ENCODE peak calls at places on chromosome 12, in six cellular contexts. Q is epithelial cell of esophagus, K is ovary, C is GM12878, Z is esophagus squamous epithelium, X is fibroblast of lung. W is an unnamed sample.

GRCh38 chr12:64658892-64659481 is 48.7 kb downstream of the RASSF3 start:
- DNase-seq in C (no peak), X (no peak), Q (no peak), K (no peak), Z (no peak), W (no peak)

GRCh38 chr12:10967409-10967808 is 19.3 kb downstream of the TAS2R50 start:
- DNase-seq in K (no peak), X (peak), C (no peak), Q (peak), Z (no peak), W (no peak)

GRCh38 chr12:70590051-70590450 is 47.2 kb downstream of the PTPRB start:
- DNase-seq in Q (peak), X (peak), K (peak), Z (no peak), C (no peak), W (peak)

GRCh38 chr12:51351913-51352532 is 5.5 kb upstream of the CELA1 start:
- DNase-seq in X (peak), Z (no peak), C (no peak), Q (peak), K (no peak), W (peak)

GRCh38 chr12:3034067-3034750 is 43.0 kb upstream of the TSPAN9 start:
- DNase-seq in Q (peak), C (no peak), Z (no peak), X (peak), K (peak), W (peak)

GRCh38 chr12:127987199-127987901 is 279.6 kb upstream of the TMEM132C start:
- DNase-seq in K (no peak), Q (no peak), Z (no peak), C (no peak), X (no peak), W (no peak)

GRCh38 chr12:77625441-77625840 is 205.3 kb upstream of the NAV3 start:
- DNase-seq in Q (peak), C (no peak), K (no peak), X (peak), Z (no peak), W (no peak)

GRCh38 chr12:61536525-61536924 is 723.7 kb upstream of the USP15 start:
- DNase-seq in X (peak), Z (no peak), C (no peak), Q (peak), K (no peak), W (no peak)

GRCh38 chr12:117189725-117190209 is 503 bp downstream of the FBXO21 start:
- DNase-seq in K (peak), Q (peak), X (peak), Z (no peak), C (no peak), W (peak)

GRCh38 chr12:95117178-95117599 is 43.8 kb upstream of the NR2C1 start:
- DNase-seq in X (peak), K (peak), C (peak), Q (no peak), Z (no peak), W (peak)

GRCh38 chr12:64427988-64428387 is 23.8 kb downstream of the XPOT start:
- DNase-seq in Q (no peak), C (no peak), Z (no peak), K (no peak), X (no peak), W (no peak)

GRCh38 chr12:100868487-100868886 is 73.9 kb downstream of the ANO4 start:
- DNase-seq in K (no peak), Q (peak), C (no peak), X (peak), Z (no peak), W (no peak)

GRCh38 chr12:131511391-131511802 is 199.5 kb upstream of the SFSWAP start:
- DNase-seq in Q (peak), Z (no peak), X (no peak), K (no peak), C (peak), W (no peak)

GRCh38 chr12:47781479-47782371 is 8.7 kb downstream of the SLC48A1 start:
- DNase-seq in Z (no peak), Q (peak), X (no peak), C (no peak), K (no peak), W (no peak)

GRCh38 chr12:52249041-52249461 is 16.0 kb downstream of the KRT7 start:
- DNase-seq in X (no peak), C (no peak), Z (no peak), Q (no peak), K (peak), W (no peak)

GRCh38 chr12:94147991-94148840 is at the start of gene PLXNC1:
- DNase-seq in X (peak), C (no peak), Z (peak), K (peak), Q (peak), W (peak)

GRCh38 chr12:46354111-46354798 is 18.3 kb downstream of the SLC38A2 start:
- DNase-seq in C (no peak), X (no peak), K (no peak), Z (no peak), Q (peak), W (no peak)

GRCh38 chr12:21962236-21962635 is 21.0 kb upstream of the ABCC9 start:
- DNase-seq in Q (peak), X (no peak), K (no peak), Z (no peak), C (no peak), W (no peak)

GRCh38 chr12:122981587-122982493 is 1.4 kb downstream of the ARL6IP4 start:
- DNase-seq in K (no peak), X (no peak), Z (no peak), C (no peak), Q (no peak), W (no peak)

GRCh38 chr12:116599285-116600122 is 40.3 kb downstream of the MAP1LC3B2 start:
- DNase-seq in K (peak), X (peak), Z (peak), C (peak), Q (peak), W (peak)

GRCh38 chr12:106819991-106820390 is 45.5 kb downstream of the RIC8B start:
- DNase-seq in Z (no peak), X (no peak), Q (no peak), K (no peak), C (no peak), W (no peak)
- TF ChIP-seq CTCF in Z (no peak), X (no peak), Q (no peak), K (no peak), C (no peak), W (no peak)

DNA sequence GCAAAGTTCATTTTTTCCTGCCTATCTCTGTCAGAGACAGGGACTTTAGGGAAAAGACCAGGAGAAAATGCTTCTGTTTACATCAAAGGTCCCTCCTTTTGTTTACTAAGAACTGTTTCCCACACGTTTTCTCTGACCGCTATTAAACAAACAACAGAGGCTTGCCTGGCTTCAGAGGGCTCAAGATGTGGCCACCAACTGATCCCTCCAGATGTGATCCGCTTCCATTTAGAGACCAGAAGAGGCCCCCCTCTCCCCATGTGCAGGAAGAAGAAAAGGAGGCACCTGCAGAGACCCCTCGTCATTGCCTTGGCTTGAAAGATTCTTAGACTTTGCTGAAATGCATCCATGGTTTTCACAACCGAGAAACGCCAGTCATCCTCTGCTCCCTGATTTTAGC is 217.9 kb upstream of the PWP1 start:
- DNase-seq in Q (no peak), C (no peak), X (no peak), Z (no peak), K (no peak), W (no peak)
- TF ChIP-seq CTCF in Q (no peak), C (no peak), X (no peak), Z (no peak), K (no peak), W (no peak)

DNA sequence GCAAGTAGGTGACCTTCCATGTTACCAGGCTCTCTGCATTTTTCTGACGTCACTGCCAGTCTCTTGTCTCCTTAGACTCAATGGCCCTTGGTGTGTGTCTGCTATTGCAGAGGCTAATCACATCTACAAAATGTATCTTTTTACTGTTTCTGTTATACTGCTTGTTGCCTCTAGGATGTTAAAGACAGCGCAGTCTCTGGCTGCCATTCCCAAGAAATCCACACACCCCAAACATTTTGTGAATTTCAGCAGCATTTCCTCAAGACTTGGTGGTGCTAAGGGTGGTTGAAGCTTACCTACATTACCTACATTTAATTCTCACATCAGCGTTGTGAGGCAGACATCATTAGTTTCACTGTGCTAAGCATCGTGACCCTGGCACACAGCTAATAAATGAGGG is 87.2 kb downstream of the C12orf75 start:
- DNase-seq in Z (no peak), Q (no peak), C (no peak), K (no peak), X (no peak), W (no peak)
- TF ChIP-seq CTCF in Z (no peak), Q (peak), C (no peak), K (no peak), X (peak), W (no peak)

DNA sequence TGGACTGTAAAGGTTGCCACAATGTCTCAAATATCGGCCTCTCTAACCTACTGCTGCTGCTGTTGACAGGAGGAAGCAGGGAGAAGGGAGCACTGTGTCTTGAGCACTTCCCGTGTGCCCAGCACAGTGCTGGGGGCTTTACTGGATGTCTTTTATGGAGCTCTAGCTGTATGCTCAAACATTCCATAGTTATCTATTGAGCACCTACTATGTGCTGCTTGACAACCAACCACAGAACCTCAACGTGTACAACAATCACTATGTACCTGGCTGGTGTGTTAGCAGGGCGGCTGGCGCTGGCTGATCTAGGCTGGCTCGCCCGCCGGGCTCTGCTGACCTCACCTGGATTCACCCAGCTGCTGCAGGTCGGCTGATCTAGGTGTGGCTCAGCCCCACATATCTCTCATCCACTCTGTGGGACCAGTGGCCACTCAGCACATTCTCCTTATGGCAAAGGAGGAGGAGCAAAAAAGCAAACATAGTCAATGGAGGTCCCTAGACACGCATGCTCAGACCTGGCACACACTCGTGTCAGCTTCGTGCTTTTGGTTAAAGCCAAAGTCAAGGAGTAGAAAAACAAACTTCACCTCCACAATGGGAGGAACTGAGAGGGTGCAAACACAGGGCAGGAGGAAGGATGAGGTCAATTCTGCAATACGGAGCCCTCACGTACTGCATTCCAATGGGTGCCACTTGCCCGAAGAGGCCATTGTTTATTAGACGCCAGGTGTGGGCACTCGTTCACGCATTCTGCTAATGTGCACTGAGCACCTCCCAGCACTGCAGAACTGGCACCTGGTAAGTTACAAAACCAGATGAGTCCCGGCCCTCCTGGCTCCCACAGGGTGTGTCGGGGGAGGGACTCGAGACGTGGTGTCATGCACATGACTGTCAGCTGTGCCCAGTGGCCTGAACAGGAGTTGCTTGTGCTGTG is 147.2 kb downstream of the SCARB1 start:
- DNase-seq in X (no peak), C (no peak), Z (no peak), K (no peak), Q (no peak), W (no peak)
- TF ChIP-seq CTCF in X (no peak), C (no peak), Z (no peak), K (no peak), Q (peak), W (no peak)

GRCh38 chr12:24155042-24155441 is 205.6 kb upstream of the SOX5 start:
- DNase-seq in Z (no peak), Q (no peak), K (no peak), X (no peak), C (no peak), W (no peak)
- TF ChIP-seq CTCF in Z (no peak), Q (no peak), K (no peak), X (no peak), C (no peak), W (peak)

GRCh38 chr12:48973992-48974673 is 2.6 kb upstream of the WNT10B start:
- DNase-seq in Z (no peak), K (peak), C (no peak), Q (no peak), X (peak), W (peak)
- TF ChIP-seq CTCF in Z (peak), K (no peak), C (peak), Q (peak), X (peak), W (peak)

DNA sequence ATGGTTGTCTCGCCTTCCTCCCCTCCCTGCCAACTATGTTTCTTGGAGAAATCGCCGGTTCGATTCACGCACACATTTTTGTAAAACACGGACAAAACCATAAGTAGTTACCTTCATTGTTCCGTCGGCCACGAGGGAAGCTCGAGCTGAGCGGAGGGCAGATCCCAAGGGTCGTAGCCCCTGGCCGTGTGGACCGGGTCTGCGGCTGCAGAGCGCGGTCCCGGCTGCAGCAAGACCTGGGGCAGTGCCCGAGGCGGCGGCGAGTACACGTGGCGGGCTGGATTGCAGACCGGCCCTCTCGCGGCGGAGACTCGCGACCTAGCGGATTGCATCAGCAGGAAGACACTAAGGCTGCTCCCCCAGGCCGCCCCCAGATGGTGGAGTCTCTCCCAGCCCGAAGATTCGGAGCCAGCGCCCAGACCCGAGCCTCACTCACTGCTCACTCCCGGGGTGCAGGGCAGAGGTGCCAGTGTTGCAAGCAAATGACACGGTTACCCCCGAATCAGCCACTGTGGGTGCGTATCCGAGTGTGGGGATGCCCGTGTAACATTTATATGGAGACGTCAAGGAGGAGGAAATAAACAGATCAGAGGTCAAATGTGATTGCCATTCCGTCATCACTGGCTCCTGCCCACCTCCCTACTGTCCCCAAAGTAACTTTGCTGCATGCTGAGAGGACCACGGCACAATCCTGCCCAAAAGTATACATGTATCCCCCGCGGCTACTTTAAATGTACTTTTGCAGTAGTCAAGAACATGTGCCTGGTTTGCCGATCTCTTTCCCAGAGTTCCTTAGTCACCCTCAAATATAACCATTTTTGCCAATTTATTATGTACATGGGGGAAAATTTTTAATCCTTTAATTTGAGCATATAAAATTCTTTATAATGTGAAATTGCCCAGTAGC is at the start of gene BCAT1:
- DNase-seq in X (peak), Q (peak), C (no peak), K (peak), Z (no peak), W (peak)
- TF ChIP-seq CTCF in X (peak), Q (no peak), C (peak), K (peak), Z (no peak), W (no peak)